ENCODE peak calls at places on chromosome 22, in eight cellular contexts. One of them, this sample, is unnamed. For H3K9me3, the result is how much of the 10 kb centered on the place peaks cover.

GRCh38 chr22:18133452-18133851 is 16.5 kb upstream of the USP18 start:
- DNase-seq in esophagus squamous epithelium: no peak
- DNase-seq in cardiac muscle cell: peak
- DNase-seq in fibroblast of lung: no peak
- DNase-seq in PC-9: no peak
- DNase-seq in breast epithelium: peak
- DNase-seq in Peyer's patch: no peak
- DNase-seq in CD8-positive, alpha-beta T cell: no peak
- DNase-seq in this sample: no peak

GRCh38 chr22:40431021-40431420 is 60.6 kb downstream of the SGSM3 start:
- DNase-seq in Peyer's patch: no peak
- DNase-seq in CD8-positive, alpha-beta T cell: no peak
- DNase-seq in cardiac muscle cell: no peak
- DNase-seq in PC-9: peak
- DNase-seq in breast epithelium: no peak
- DNase-seq in esophagus squamous epithelium: no peak
- DNase-seq in fibroblast of lung: no peak
- DNase-seq in this sample: no peak

GRCh38 chr22:43483669-43484068 is 71.9 kb downstream of the MPPED1 start:
- DNase-seq in PC-9: no peak
- DNase-seq in CD8-positive, alpha-beta T cell: no peak
- DNase-seq in esophagus squamous epithelium: no peak
- DNase-seq in fibroblast of lung: no peak
- DNase-seq in Peyer's patch: no peak
- DNase-seq in cardiac muscle cell: no peak
- DNase-seq in breast epithelium: no peak
- DNase-seq in this sample: no peak

GRCh38 chr22:26362471-26362870 is 66.6 kb upstream of the ASPHD2 start:
- DNase-seq in CD8-positive, alpha-beta T cell: no peak
- DNase-seq in cardiac muscle cell: peak
- DNase-seq in Peyer's patch: no peak
- DNase-seq in fibroblast of lung: peak
- DNase-seq in PC-9: no peak
- DNase-seq in esophagus squamous epithelium: no peak
- DNase-seq in breast epithelium: no peak
- DNase-seq in this sample: no peak

GRCh38 chr22:47190957-47191323 is 428.5 kb downstream of the TBC1D22A start:
- DNase-seq in esophagus squamous epithelium: no peak
- DNase-seq in CD8-positive, alpha-beta T cell: no peak
- DNase-seq in breast epithelium: no peak
- DNase-seq in PC-9: no peak
- DNase-seq in cardiac muscle cell: no peak
- DNase-seq in fibroblast of lung: no peak
- DNase-seq in Peyer's patch: no peak
- DNase-seq in this sample: no peak

GRCh38 chr22:44523981-44524759 is 26.1 kb upstream of the RTL6 start:
- DNase-seq in Peyer's patch: peak
- DNase-seq in esophagus squamous epithelium: no peak
- DNase-seq in cardiac muscle cell: peak
- DNase-seq in fibroblast of lung: peak
- DNase-seq in CD8-positive, alpha-beta T cell: no peak
- DNase-seq in breast epithelium: no peak
- DNase-seq in PC-9: no peak
- DNase-seq in this sample: peak

GRCh38 chr22:39176067-39176621 is 23.7 kb upstream of the CBX7 start:
- DNase-seq in esophagus squamous epithelium: no peak
- DNase-seq in Peyer's patch: peak
- DNase-seq in CD8-positive, alpha-beta T cell: no peak
- DNase-seq in fibroblast of lung: peak
- DNase-seq in breast epithelium: peak
- DNase-seq in cardiac muscle cell: peak
- DNase-seq in PC-9: peak
- DNase-seq in this sample: peak

GRCh38 chr22:23380230-23380573 is 199.9 kb downstream of the IGLL1 start:
- DNase-seq in breast epithelium: no peak
- DNase-seq in cardiac muscle cell: no peak
- DNase-seq in CD8-positive, alpha-beta T cell: no peak
- DNase-seq in esophagus squamous epithelium: no peak
- DNase-seq in PC-9: no peak
- DNase-seq in Peyer's patch: no peak
- DNase-seq in fibroblast of lung: no peak
- DNase-seq in this sample: no peak

GRCh38 chr22:39219071-39220050 is 25.4 kb downstream of the PDGFB start:
- DNase-seq in breast epithelium: no peak
- DNase-seq in cardiac muscle cell: no peak
- DNase-seq in PC-9: peak
- DNase-seq in esophagus squamous epithelium: no peak
- DNase-seq in Peyer's patch: peak
- DNase-seq in CD8-positive, alpha-beta T cell: no peak
- DNase-seq in fibroblast of lung: no peak
- DNase-seq in this sample: no peak

GRCh38 chr22:48649031-48649430 is 1178.6 kb downstream of the BRD1 start:
- DNase-seq in Peyer's patch: no peak
- DNase-seq in fibroblast of lung: no peak
- DNase-seq in CD8-positive, alpha-beta T cell: no peak
- DNase-seq in PC-9: no peak
- DNase-seq in breast epithelium: no peak
- DNase-seq in cardiac muscle cell: no peak
- DNase-seq in esophagus squamous epithelium: no peak
- DNase-seq in this sample: no peak
- H3K9me3 ChIP-seq in Peyer's patch: under half
- H3K9me3 ChIP-seq in fibroblast of lung: under half
- H3K9me3 ChIP-seq in CD8-positive, alpha-beta T cell: under half
- H3K9me3 ChIP-seq in PC-9: under half
- H3K9me3 ChIP-seq in breast epithelium: under half
- H3K9me3 ChIP-seq in cardiac muscle cell: under half
- H3K9me3 ChIP-seq in esophagus squamous epithelium: under half
- H3K9me3 ChIP-seq in this sample: under half

DNA sequence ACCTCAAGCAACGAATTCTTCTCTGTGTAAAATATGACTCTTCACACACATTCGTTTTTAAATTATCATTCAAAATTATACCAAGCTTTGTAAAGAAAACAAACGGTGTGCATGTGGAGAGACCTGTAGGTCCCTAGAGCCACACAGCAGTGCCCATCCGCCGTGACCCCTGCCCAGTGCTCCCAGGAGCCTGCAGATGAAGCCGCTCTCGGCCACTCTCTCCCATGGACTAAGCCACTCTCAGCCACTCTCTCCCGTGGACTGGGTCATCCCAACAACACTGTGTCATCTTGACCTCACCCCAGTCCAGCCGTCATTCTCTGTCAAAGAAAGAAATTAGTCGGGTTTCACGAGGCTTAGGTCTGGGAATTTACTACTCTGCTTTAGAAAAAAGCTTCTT is 391.6 kb downstream of the BRD1 start:
- DNase-seq in PC-9: no peak
- DNase-seq in Peyer's patch: no peak
- DNase-seq in esophagus squamous epithelium: no peak
- DNase-seq in CD8-positive, alpha-beta T cell: no peak
- DNase-seq in breast epithelium: no peak
- DNase-seq in cardiac muscle cell: no peak
- DNase-seq in fibroblast of lung: no peak
- DNase-seq in this sample: no peak
- H3K4me3 ChIP-seq in PC-9: no peak
- H3K4me3 ChIP-seq in Peyer's patch: no peak
- H3K4me3 ChIP-seq in esophagus squamous epithelium: no peak
- H3K4me3 ChIP-seq in CD8-positive, alpha-beta T cell: no peak
- H3K4me3 ChIP-seq in breast epithelium: no peak
- H3K4me3 ChIP-seq in cardiac muscle cell: no peak
- H3K4me3 ChIP-seq in fibroblast of lung: no peak
- H3K4me3 ChIP-seq in this sample: no peak

DNA sequence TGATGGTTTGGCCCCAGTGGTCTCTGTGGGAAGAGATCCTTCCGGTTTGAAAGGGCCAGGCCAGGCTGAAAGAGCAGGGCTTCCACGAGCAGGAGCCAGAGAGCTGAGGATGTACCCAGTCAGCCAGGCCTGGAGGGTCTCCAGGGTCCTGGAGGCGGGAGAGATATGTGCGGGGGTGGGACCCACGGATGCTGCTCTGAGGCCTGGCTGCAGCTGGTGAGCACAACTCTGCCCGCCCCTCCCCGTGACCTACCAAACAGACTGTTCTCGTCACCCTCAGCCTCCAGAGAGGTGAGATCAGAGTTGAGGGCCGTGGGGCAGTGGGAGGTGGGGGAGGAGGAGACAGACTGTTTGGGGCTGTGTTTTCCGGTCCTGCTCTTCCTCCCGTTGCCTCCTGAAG is 42.2 kb downstream of the TRIOBP start:
- DNase-seq in fibroblast of lung: peak
- DNase-seq in cardiac muscle cell: peak
- DNase-seq in breast epithelium: peak
- DNase-seq in Peyer's patch: peak
- DNase-seq in PC-9: no peak
- DNase-seq in CD8-positive, alpha-beta T cell: no peak
- DNase-seq in esophagus squamous epithelium: no peak
- DNase-seq in this sample: no peak
- TF ChIP-seq CTCF in fibroblast of lung: peak
- TF ChIP-seq CTCF in cardiac muscle cell: peak
- TF ChIP-seq CTCF in breast epithelium: no peak
- TF ChIP-seq CTCF in Peyer's patch: no peak
- TF ChIP-seq CTCF in PC-9: no peak
- TF ChIP-seq CTCF in CD8-positive, alpha-beta T cell: no peak
- TF ChIP-seq CTCF in esophagus squamous epithelium: no peak
- TF ChIP-seq CTCF in this sample: no peak

GRCh38 chr22:49241174-49241851 is 586.4 kb downstream of the BRD1 start:
- DNase-seq in esophagus squamous epithelium: no peak
- DNase-seq in fibroblast of lung: no peak
- DNase-seq in Peyer's patch: no peak
- DNase-seq in cardiac muscle cell: no peak
- DNase-seq in breast epithelium: no peak
- DNase-seq in PC-9: no peak
- DNase-seq in CD8-positive, alpha-beta T cell: no peak
- DNase-seq in this sample: no peak
- H3K9me3 ChIP-seq in esophagus squamous epithelium: under half
- H3K9me3 ChIP-seq in fibroblast of lung: under half
- H3K9me3 ChIP-seq in Peyer's patch: under half
- H3K9me3 ChIP-seq in cardiac muscle cell: under half
- H3K9me3 ChIP-seq in breast epithelium: under half
- H3K9me3 ChIP-seq in PC-9: under half
- H3K9me3 ChIP-seq in CD8-positive, alpha-beta T cell: under half
- H3K9me3 ChIP-seq in this sample: under half

GRCh38 chr22:31244044-31244942 is 32.2 kb downstream of the LIMK2 start:
- DNase-seq in esophagus squamous epithelium: no peak
- DNase-seq in PC-9: peak
- DNase-seq in cardiac muscle cell: peak
- DNase-seq in breast epithelium: no peak
- DNase-seq in CD8-positive, alpha-beta T cell: no peak
- DNase-seq in Peyer's patch: no peak
- DNase-seq in fibroblast of lung: peak
- DNase-seq in this sample: no peak
- H3K4me3 ChIP-seq in esophagus squamous epithelium: no peak
- H3K4me3 ChIP-seq in PC-9: peak
- H3K4me3 ChIP-seq in cardiac muscle cell: no peak
- H3K4me3 ChIP-seq in breast epithelium: no peak
- H3K4me3 ChIP-seq in CD8-positive, alpha-beta T cell: no peak
- H3K4me3 ChIP-seq in Peyer's patch: no peak
- H3K4me3 ChIP-seq in fibroblast of lung: no peak
- H3K4me3 ChIP-seq in this sample: no peak

GRCh38 chr22:33562484-33562883 is 357.8 kb downstream of the LARGE1 start:
- DNase-seq in breast epithelium: no peak
- DNase-seq in cardiac muscle cell: no peak
- DNase-seq in esophagus squamous epithelium: no peak
- DNase-seq in Peyer's patch: no peak
- DNase-seq in CD8-positive, alpha-beta T cell: no peak
- DNase-seq in PC-9: no peak
- DNase-seq in fibroblast of lung: no peak
- DNase-seq in this sample: no peak

GRCh38 chr22:33565580-33565995 is 354.7 kb downstream of the LARGE1 start:
- DNase-seq in fibroblast of lung: no peak
- DNase-seq in breast epithelium: no peak
- DNase-seq in Peyer's patch: no peak
- DNase-seq in PC-9: no peak
- DNase-seq in CD8-positive, alpha-beta T cell: no peak
- DNase-seq in cardiac muscle cell: no peak
- DNase-seq in esophagus squamous epithelium: no peak
- DNase-seq in this sample: no peak

GRCh38 chr22:33561149-33561807 is 359.0 kb downstream of the LARGE1 start:
- DNase-seq in CD8-positive, alpha-beta T cell: no peak
- DNase-seq in PC-9: no peak
- DNase-seq in esophagus squamous epithelium: no peak
- DNase-seq in breast epithelium: no peak
- DNase-seq in Peyer's patch: no peak
- DNase-seq in fibroblast of lung: no peak
- DNase-seq in cardiac muscle cell: no peak
- DNase-seq in this sample: no peak

GRCh38 chr22:33563568-33563967 is 356.7 kb downstream of the LARGE1 start:
- DNase-seq in CD8-positive, alpha-beta T cell: no peak
- DNase-seq in PC-9: no peak
- DNase-seq in breast epithelium: no peak
- DNase-seq in Peyer's patch: no peak
- DNase-seq in fibroblast of lung: no peak
- DNase-seq in esophagus squamous epithelium: no peak
- DNase-seq in cardiac muscle cell: no peak
- DNase-seq in this sample: no peak

GRCh38 chr22:33564683-33565082 is 355.6 kb downstream of the LARGE1 start:
- DNase-seq in CD8-positive, alpha-beta T cell: no peak
- DNase-seq in breast epithelium: no peak
- DNase-seq in fibroblast of lung: no peak
- DNase-seq in Peyer's patch: no peak
- DNase-seq in PC-9: no peak
- DNase-seq in cardiac muscle cell: no peak
- DNase-seq in esophagus squamous epithelium: no peak
- DNase-seq in this sample: no peak
- TF ChIP-seq CTCF in CD8-positive, alpha-beta T cell: no peak
- TF ChIP-seq CTCF in breast epithelium: no peak
- TF ChIP-seq CTCF in fibroblast of lung: no peak
- TF ChIP-seq CTCF in Peyer's patch: no peak
- TF ChIP-seq CTCF in PC-9: no peak
- TF ChIP-seq CTCF in cardiac muscle cell: no peak
- TF ChIP-seq CTCF in esophagus squamous epithelium: no peak
- TF ChIP-seq CTCF in this sample: no peak